ENCODE peak calls at places on chromosomes 16 and 17, in four cellular contexts. A, D, X and G are unnamed samples.
A peak's percentile ranks its signal among the peaks of the same experiment; 100 is the strongest.

GRCh38 chr17:3952186-3952585 is 12.1 kb downstream of the ATP2A3 start:
- DNase-seq in X (no peak), A (no peak), D (no peak), G (no peak)

GRCh38 chr16:83802135-83802534 is 5.6 kb upstream of the HSBP1 start:
- DNase-seq in A (no peak), X (no peak), D (no peak), G (peak; percentile 57)

GRCh38 chr16:24984903-24985675 is 30.1 kb downstream of the ARHGAP17 start:
- DNase-seq in D (no peak), X (no peak), A (no peak), G (no peak)

GRCh38 chr17:17139972-17140589 is 66.1 kb downstream of the PLD6 start:
- DNase-seq in D (no peak), A (no peak), X (no peak), G (no peak)

GRCh38 chr17:54982399-54982798 is 13.8 kb downstream of the STXBP4 start:
- DNase-seq in A (no peak), D (no peak), X (no peak), G (no peak)

GRCh38 chr17:38745545-38745944 is 2.6 kb downstream of the PCGF2 start:
- DNase-seq in A (no peak), X (peak; percentile 29), D (no peak), G (no peak)

GRCh38 chr16:86294535-86294934 is 215.8 kb upstream of the FOXF1 start:
- DNase-seq in A (no peak), D (no peak), X (no peak), G (no peak)

GRCh38 chr17:7403043-7403901 is 625 bp downstream of the TMEM256 start:
- DNase-seq in D (peak; percentile 76), A (no peak), X (peak; percentile 79), G (no peak)

GRCh38 chr16:3951861-3952332 is 71.4 kb upstream of the CREBBP start:
- DNase-seq in A (no peak), X (no peak), D (no peak), G (no peak)

GRCh38 chr17:30235386-30236296 is at the start of gene SLC6A4:
- DNase-seq in D (peak; percentile 64), X (no peak), A (no peak), G (no peak)

GRCh38 chr16:12168054-12169018 is 191.8 kb downstream of the SNX29 start:
- DNase-seq in D (no peak), A (no peak), X (no peak), G (no peak)

GRCh38 chr17:80819422-80820164 is 172.0 kb upstream of the CHMP6 start:
- DNase-seq in D (no peak), X (peak; percentile 29), A (no peak), G (no peak)

GRCh38 chr17:1259910-1260389 is 10.3 kb upstream of the BHLHA9 start:
- DNase-seq in A (no peak), D (no peak), X (no peak), G (no peak)

GRCh38 chr17:63274156-63274555 is 171.9 kb downstream of the CYB561 start:
- DNase-seq in A (no peak), X (no peak), D (no peak), G (no peak)

GRCh38 chr16:76081936-76082335 is 195.3 kb upstream of the CNTNAP4 start:
- DNase-seq in X (no peak), D (no peak), A (no peak), G (no peak)

GRCh38 chr17:77527394-77527793 is 386.6 kb downstream of the SEC14L1 start:
- DNase-seq in X (no peak), A (no peak), D (no peak), G (no peak)

GRCh38 chr16:20319406-20319805 is 7.9 kb downstream of the GP2 start:
- DNase-seq in A (no peak), D (no peak), X (no peak), G (no peak)

GRCh38 chr17:48545022-48545376 is at the start of gene HOXB2:
- DNase-seq in A (no peak), X (no peak), D (no peak), G (no peak)

GRCh38 chr17:78528541-78528940 is 48.7 kb downstream of the DNAH17 start:
- DNase-seq in X (no peak), A (no peak), D (no peak), G (no peak)

GRCh38 chr17:59893617-59894100 is 738 bp downstream of the RPS6KB1 start:
- DNase-seq in A (no peak), X (peak; percentile 39), D (no peak), G (peak; percentile 13)

GRCh38 chr16:87559976-87560375 is 42.3 kb upstream of the JPH3 start:
- DNase-seq in X (no peak), D (no peak), A (no peak), G (no peak)

GRCh38 chr17:19958023-19958422 is 19.6 kb downstream of the AKAP10 start:
- DNase-seq in X (peak; percentile 31), D (no peak), A (no peak), G (peak; percentile 73)

GRCh38 chr16:58814348-58814801 is 80.3 kb upstream of the GOT2 start:
- DNase-seq in A (no peak), X (peak; percentile 16), D (peak; percentile 65), G (peak; percentile 32)

GRCh38 chr16:85002099-85002541 is 9.2 kb downstream of the ZDHHC7 start:
- DNase-seq in D (no peak), A (no peak), X (peak; percentile 53), G (no peak)

GRCh38 chr16:85003723-85004586 is 7.4 kb downstream of the ZDHHC7 start:
- DNase-seq in A (no peak), D (no peak), X (no peak), G (no peak)

GRCh38 chr16:85003076-85003475 is 8.3 kb downstream of the ZDHHC7 start:
- DNase-seq in X (no peak), A (no peak), D (no peak), G (no peak)

GRCh38 chr16:85004587-85005205 is 6.6 kb downstream of the ZDHHC7 start:
- DNase-seq in D (no peak), A (no peak), X (no peak), G (no peak)

GRCh38 chr16:85002643-85003042 is 8.7 kb downstream of the ZDHHC7 start:
- DNase-seq in X (no peak), A (no peak), D (no peak), G (no peak)
- TF ChIP-seq YY1 in X (no peak), A (no peak), D (no peak), G (no peak)

DNA sequence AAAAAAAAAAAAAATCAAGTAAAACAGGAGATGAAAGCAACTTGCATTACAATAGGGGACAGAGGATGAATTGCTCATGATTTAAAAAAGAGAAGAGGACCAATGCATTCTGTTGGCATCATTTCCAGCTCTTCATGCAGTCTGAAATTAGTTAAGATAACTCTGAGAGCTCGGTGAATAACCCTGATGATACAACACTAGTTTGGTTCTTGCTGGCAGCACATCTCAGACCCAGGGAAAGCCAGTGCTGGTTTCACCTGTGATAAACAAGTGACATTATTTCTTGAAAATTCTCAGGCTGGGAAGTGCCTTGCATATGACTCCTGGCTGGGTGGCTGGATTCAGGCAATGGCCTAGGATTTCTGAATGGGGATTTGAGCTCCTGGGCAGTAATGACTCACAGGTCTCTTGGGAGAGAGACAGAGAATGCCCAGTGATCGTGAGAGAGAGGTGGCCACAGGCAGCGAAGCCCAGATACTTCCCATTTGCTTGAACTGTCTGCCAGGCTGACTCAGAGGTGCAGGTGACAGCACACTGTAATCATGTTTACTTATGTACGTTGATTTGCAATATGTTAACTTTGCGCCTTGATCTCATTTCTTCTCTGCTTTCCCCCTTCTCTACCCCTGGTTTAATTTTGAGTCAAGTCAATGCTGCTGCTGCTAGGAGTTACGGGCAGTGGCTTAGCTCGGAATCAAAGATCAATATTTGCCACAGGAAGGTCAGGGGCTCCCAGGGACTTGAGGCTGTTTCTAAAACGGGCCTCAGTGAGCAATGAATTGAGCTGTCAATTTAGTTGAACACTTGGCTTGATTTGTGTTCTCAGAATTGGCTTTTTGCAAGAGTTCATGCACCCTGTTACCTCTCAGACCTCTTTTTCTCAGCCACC is 27.1 kb downstream of the ARSG start:
- DNase-seq in A (no peak), X (peak; percentile 87), D (no peak), G (peak; percentile 13)
- TF ChIP-seq SUZ12 in A (no peak), X (no peak), D (no peak), G (no peak)

DNA sequence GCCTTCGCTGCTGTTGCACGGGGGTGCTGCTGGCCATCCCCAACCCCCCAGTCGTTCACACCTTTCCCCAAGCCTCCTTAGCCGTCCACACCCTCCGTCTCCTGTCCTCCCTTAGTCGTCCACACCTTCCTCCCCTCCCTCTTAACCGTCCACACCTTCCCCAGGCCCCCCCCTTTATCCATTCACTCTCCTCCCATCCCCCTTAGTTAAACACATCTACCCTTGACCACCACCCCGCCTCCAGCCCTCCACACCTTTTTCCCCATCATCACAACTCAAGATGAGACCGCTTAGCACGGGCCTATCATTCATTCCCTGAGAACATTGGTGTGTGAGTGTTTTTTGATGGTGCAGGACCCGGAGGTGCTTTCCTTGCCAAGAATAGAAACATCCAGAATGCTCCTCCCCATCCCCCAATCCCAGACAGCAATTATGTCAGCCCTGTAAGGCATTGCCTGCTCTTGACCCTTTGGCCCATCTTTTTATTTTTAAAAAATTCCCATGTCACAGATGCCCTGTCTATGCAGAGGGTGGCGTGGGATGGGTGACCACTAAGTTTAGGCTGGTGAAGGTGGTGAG is 1.4 kb downstream of the TENT4B start:
- DNase-seq in D (no peak), X (no peak), A (no peak), G (no peak)
- TF ChIP-seq YY1 in D (no peak), X (no peak), A (peak; percentile 10), G (no peak)

DNA sequence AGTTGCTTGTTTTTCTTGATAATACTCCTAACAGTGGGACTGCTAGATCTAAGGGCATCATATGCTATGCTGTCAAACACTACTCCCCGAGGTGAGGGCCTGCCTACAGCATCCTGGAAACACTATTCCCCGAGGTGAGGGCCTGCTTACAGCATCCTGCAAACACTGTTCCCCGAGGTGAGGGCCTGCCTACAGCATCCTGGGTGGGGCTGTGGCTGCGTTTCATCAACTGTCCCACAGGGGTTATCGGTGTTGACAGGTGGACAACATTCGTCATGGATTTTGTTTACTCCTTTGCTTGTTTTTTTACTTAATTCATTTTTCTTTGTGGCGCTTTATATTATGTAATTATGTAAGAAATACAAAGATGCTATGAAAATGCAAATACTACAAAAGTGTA is 22.5 kb downstream of the NPRL3 start:
- DNase-seq in D (no peak), X (no peak), A (no peak), G (no peak)
- TF ChIP-seq SUZ12 in D (no peak), X (no peak), A (no peak), G (no peak)

DNA sequence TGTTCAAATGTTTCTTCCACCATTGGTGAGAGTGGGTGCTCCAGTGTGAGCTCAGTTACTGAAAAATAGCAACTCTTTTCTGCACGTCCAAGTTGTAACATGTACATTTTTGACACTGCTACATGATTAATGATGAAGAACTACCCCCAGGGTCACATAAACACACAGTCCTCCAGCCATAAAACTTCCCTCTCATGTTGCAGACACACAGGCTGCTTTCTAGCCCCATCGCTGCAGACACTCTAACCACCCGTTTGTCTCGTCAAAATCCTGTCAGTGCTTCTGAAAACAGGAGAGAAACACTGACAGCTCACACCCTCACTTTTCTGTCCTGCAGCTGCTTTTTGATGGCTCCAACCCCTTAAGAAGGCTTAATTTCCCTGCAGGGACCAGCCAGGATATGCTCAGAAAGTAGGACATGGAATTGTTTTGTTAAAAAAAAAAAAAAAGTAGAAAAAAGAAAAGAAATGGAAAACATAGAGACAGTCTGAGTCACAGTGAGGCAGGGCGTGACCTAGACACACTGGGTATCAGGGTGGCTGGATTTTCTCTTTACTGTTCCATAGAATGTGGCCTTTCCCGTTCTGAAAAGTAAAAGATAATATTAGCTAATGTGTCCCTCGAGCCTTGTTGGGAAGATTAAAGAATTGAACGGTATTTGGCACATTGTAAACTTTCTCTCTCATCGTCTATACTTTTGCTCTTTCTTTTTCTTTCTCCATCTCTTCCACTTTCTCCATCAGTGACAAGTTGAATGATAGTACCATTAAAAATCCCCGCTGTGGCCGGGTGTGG is 20.7 kb upstream of the CCL5 start:
- DNase-seq in X (no peak), D (no peak), A (no peak), G (no peak)
- TF ChIP-seq YY1 in X (no peak), D (no peak), A (no peak), G (no peak)